ENCODE peak calls at places on chromosomes 4 and X, in six cellular contexts. H, R, Q, B, X and E are unnamed samples.

GRCh38 chr4:94649381-94650128 is 108.2 kb upstream of the BMPR1B start:
- DNase-seq in H (no peak), R (no peak), Q (peak; percentile 66), B (no peak), X (no peak), E (no peak)

GRCh38 chr4:56628592-56628991 is 52.5 kb downstream of the HOPX start:
- DNase-seq in H (no peak), R (no peak), Q (no peak), B (no peak), X (no peak), E (no peak)

GRCh38 chr4:40843696-40844095 is 93.9 kb downstream of the NSUN7 start:
- DNase-seq in H (no peak), R (no peak), Q (no peak), B (no peak), X (no peak), E (no peak)

GRCh38 chr4:10203851-10204250 is 87.3 kb upstream of the WDR1 start:
- DNase-seq in H (no peak), R (no peak), Q (no peak), B (no peak), X (no peak), E (no peak)

GRCh38 chrX:70720721-70721120 is 187.8 kb downstream of the TEX11 start:
- DNase-seq in H (no peak), R (peak; percentile 0), Q (no peak), B (no peak), X (no peak), E (no peak)

GRCh38 chrX:24720036-24720435 is 26.3 kb downstream of the POLA1 start:
- DNase-seq in H (no peak), R (no peak), Q (peak; percentile 11), B (no peak), X (no peak), E (no peak)

GRCh38 chrX:109601458-109601857 is 23.5 kb downstream of the KCNE5 start:
- DNase-seq in H (no peak), R (no peak), Q (no peak), B (no peak), X (no peak), E (no peak)

GRCh38 chrX:46559062-46559461 is 13.8 kb upstream of the ZNF674 start:
- DNase-seq in H (no peak), R (no peak), Q (no peak), B (no peak), X (no peak), E (no peak)

GRCh38 chr4:107299646-107300045 is 263.5 kb upstream of the DKK2 start:
- DNase-seq in H (no peak), R (peak; percentile 53), Q (peak; percentile 65), B (no peak), X (no peak), E (no peak)